ENCODE peak calls at places on chromosomes 7 and 10, in nine cellular contexts. One of them, this sample, is unnamed.
A peak's percentile ranks its signal among the peaks of the same experiment; 100 is the strongest.

GRCh38 chr10:48384699-48384982 is 78.2 kb downstream of the MAPK8 start:
- DNase-seq in GM23248: no peak
- DNase-seq in GM23338: no peak
- DNase-seq in neural progenitor cell: no peak
- DNase-seq in SK-N-SH: no peak
- DNase-seq in OCI-LY7: no peak
- DNase-seq in MM.1S: no peak
- DNase-seq in HCT116: no peak
- DNase-seq in PC-3: no peak
- DNase-seq in this sample: no peak

GRCh38 chr7:66912195-66912594 is 8.8 kb upstream of the TMEM248 start:
- DNase-seq in GM23248: no peak
- DNase-seq in GM23338: no peak
- DNase-seq in neural progenitor cell: no peak
- DNase-seq in SK-N-SH: no peak
- DNase-seq in OCI-LY7: no peak
- DNase-seq in MM.1S: no peak
- DNase-seq in HCT116: no peak
- DNase-seq in PC-3: no peak
- DNase-seq in this sample: no peak

GRCh38 chr7:77822269-77822668 is 23.7 kb downstream of the PHTF2 start:
- DNase-seq in GM23248: no peak
- DNase-seq in GM23338: no peak
- DNase-seq in neural progenitor cell: no peak
- DNase-seq in SK-N-SH: no peak
- DNase-seq in OCI-LY7: no peak
- DNase-seq in MM.1S: no peak
- DNase-seq in HCT116: no peak
- DNase-seq in PC-3: no peak
- DNase-seq in this sample: no peak

GRCh38 chr10:43138757-43139241 is 554 bp downstream of the CSGALNACT2 start:
- DNase-seq in GM23248: peak; percentile 69
- DNase-seq in GM23338: peak; percentile 50
- DNase-seq in neural progenitor cell: no peak
- DNase-seq in SK-N-SH: peak; percentile 67
- DNase-seq in OCI-LY7: peak; percentile 72
- DNase-seq in MM.1S: peak; percentile 71
- DNase-seq in HCT116: no peak
- DNase-seq in PC-3: peak; percentile 39
- DNase-seq in this sample: no peak

GRCh38 chr10:79229081-79229541 is 118.2 kb upstream of the PPIF start:
- DNase-seq in GM23248: no peak
- DNase-seq in GM23338: peak; percentile 63
- DNase-seq in neural progenitor cell: no peak
- DNase-seq in SK-N-SH: peak; percentile 77
- DNase-seq in OCI-LY7: no peak
- DNase-seq in MM.1S: peak; percentile 48
- DNase-seq in HCT116: no peak
- DNase-seq in PC-3: no peak
- DNase-seq in this sample: peak; percentile 46

GRCh38 chr10:7409732-7410168 is 1.1 kb downstream of the SFMBT2 start:
- DNase-seq in GM23248: peak; percentile 21
- DNase-seq in GM23338: no peak
- DNase-seq in neural progenitor cell: peak; percentile 26
- DNase-seq in SK-N-SH: peak; percentile 52
- DNase-seq in OCI-LY7: no peak
- DNase-seq in MM.1S: peak; percentile 49
- DNase-seq in HCT116: no peak
- DNase-seq in PC-3: no peak
- DNase-seq in this sample: peak; percentile 17

GRCh38 chr7:96238474-96238873 is 83.4 kb downstream of the SLC25A13 start:
- DNase-seq in GM23248: no peak
- DNase-seq in GM23338: no peak
- DNase-seq in neural progenitor cell: no peak
- DNase-seq in SK-N-SH: no peak
- DNase-seq in OCI-LY7: no peak
- DNase-seq in MM.1S: no peak
- DNase-seq in HCT116: no peak
- DNase-seq in PC-3: no peak
- DNase-seq in this sample: no peak

GRCh38 chr7:272631-273030 is 17.3 kb upstream of the FOXL3 start:
- DNase-seq in GM23248: no peak
- DNase-seq in GM23338: no peak
- DNase-seq in neural progenitor cell: no peak
- DNase-seq in SK-N-SH: no peak
- DNase-seq in OCI-LY7: no peak
- DNase-seq in MM.1S: no peak
- DNase-seq in HCT116: no peak
- DNase-seq in PC-3: no peak
- DNase-seq in this sample: no peak

GRCh38 chr7:121576148-121576921 is 180.2 kb upstream of the FAM3C start:
- DNase-seq in GM23248: no peak
- DNase-seq in GM23338: no peak
- DNase-seq in neural progenitor cell: peak; percentile 14
- DNase-seq in SK-N-SH: no peak
- DNase-seq in OCI-LY7: no peak
- DNase-seq in MM.1S: no peak
- DNase-seq in HCT116: no peak
- DNase-seq in PC-3: no peak
- DNase-seq in this sample: no peak

GRCh38 chr10:114388275-114388674 is 16.0 kb downstream of the AFAP1L2 start:
- DNase-seq in GM23248: no peak
- DNase-seq in GM23338: no peak
- DNase-seq in neural progenitor cell: no peak
- DNase-seq in SK-N-SH: no peak
- DNase-seq in OCI-LY7: no peak
- DNase-seq in MM.1S: no peak
- DNase-seq in HCT116: no peak
- DNase-seq in PC-3: peak; percentile 65
- DNase-seq in this sample: no peak

GRCh38 chr7:30510124-30511074 is 5.8 kb upstream of the GGCT start:
- DNase-seq in GM23248: peak; percentile 68
- DNase-seq in GM23338: peak; percentile 75
- DNase-seq in neural progenitor cell: peak; percentile 62
- DNase-seq in SK-N-SH: peak; percentile 52
- DNase-seq in OCI-LY7: peak; percentile 57
- DNase-seq in MM.1S: peak; percentile 39
- DNase-seq in HCT116: peak; percentile 36
- DNase-seq in PC-3: peak; percentile 61
- DNase-seq in this sample: peak; percentile 50

GRCh38 chr10:75607576-75607975 is 176.2 kb downstream of the LRMDA start:
- DNase-seq in GM23248: no peak
- DNase-seq in GM23338: no peak
- DNase-seq in neural progenitor cell: no peak
- DNase-seq in SK-N-SH: no peak
- DNase-seq in OCI-LY7: no peak
- DNase-seq in MM.1S: no peak
- DNase-seq in HCT116: no peak
- DNase-seq in PC-3: no peak
- DNase-seq in this sample: no peak

GRCh38 chr10:75611081-75611971 is 179.9 kb downstream of the LRMDA start:
- DNase-seq in GM23248: no peak
- DNase-seq in GM23338: no peak
- DNase-seq in neural progenitor cell: no peak
- DNase-seq in SK-N-SH: no peak
- DNase-seq in OCI-LY7: no peak
- DNase-seq in MM.1S: peak; percentile 37
- DNase-seq in HCT116: no peak
- DNase-seq in PC-3: no peak
- DNase-seq in this sample: no peak

GRCh38 chr10:75610187-75610586 is 178.8 kb downstream of the LRMDA start:
- DNase-seq in GM23248: no peak
- DNase-seq in GM23338: no peak
- DNase-seq in neural progenitor cell: no peak
- DNase-seq in SK-N-SH: no peak
- DNase-seq in OCI-LY7: no peak
- DNase-seq in MM.1S: no peak
- DNase-seq in HCT116: no peak
- DNase-seq in PC-3: no peak
- DNase-seq in this sample: no peak

GRCh38 chr10:75605096-75605495 is 173.7 kb downstream of the LRMDA start:
- DNase-seq in GM23248: no peak
- DNase-seq in GM23338: no peak
- DNase-seq in neural progenitor cell: no peak
- DNase-seq in SK-N-SH: no peak
- DNase-seq in OCI-LY7: no peak
- DNase-seq in MM.1S: no peak
- DNase-seq in HCT116: no peak
- DNase-seq in PC-3: no peak
- DNase-seq in this sample: no peak

GRCh38 chr10:75606203-75606779 is 174.9 kb downstream of the LRMDA start:
- DNase-seq in GM23248: no peak
- DNase-seq in GM23338: no peak
- DNase-seq in neural progenitor cell: no peak
- DNase-seq in SK-N-SH: no peak
- DNase-seq in OCI-LY7: no peak
- DNase-seq in MM.1S: peak; percentile 75
- DNase-seq in HCT116: no peak
- DNase-seq in PC-3: peak; percentile 89
- DNase-seq in this sample: no peak
- H3K27ac ChIP-seq in GM23248: no peak overlapping the region
- H3K27ac ChIP-seq in GM23338: no peak overlapping the region
- H3K27ac ChIP-seq in neural progenitor cell: no peak overlapping the region
- H3K27ac ChIP-seq in SK-N-SH: no peak overlapping the region
- H3K27ac ChIP-seq in OCI-LY7: no peak overlapping the region
- H3K27ac ChIP-seq in MM.1S: peak overlapping the region; percentile 62
- H3K27ac ChIP-seq in HCT116: no peak overlapping the region
- H3K27ac ChIP-seq in PC-3: no peak overlapping the region
- H3K27ac ChIP-seq in this sample: peak overlapping the region; percentile 67

GRCh38 chr10:69413221-69413865 is 3.4 kb downstream of the TACR2 start:
- DNase-seq in GM23248: peak; percentile 90
- DNase-seq in GM23338: peak; percentile 95
- DNase-seq in neural progenitor cell: peak; percentile 83
- DNase-seq in SK-N-SH: peak; percentile 84
- DNase-seq in OCI-LY7: peak; percentile 50
- DNase-seq in MM.1S: no peak
- DNase-seq in HCT116: peak; percentile 34
- DNase-seq in PC-3: peak; percentile 69
- DNase-seq in this sample: peak; percentile 81
- TF ChIP-seq EZH2phosphoT487 in GM23248: no peak
- TF ChIP-seq EZH2phosphoT487 in GM23338: no peak
- TF ChIP-seq EZH2phosphoT487 in neural progenitor cell: no peak
- TF ChIP-seq EZH2phosphoT487 in SK-N-SH: no peak
- TF ChIP-seq EZH2phosphoT487 in OCI-LY7: no peak
- TF ChIP-seq EZH2phosphoT487 in MM.1S: no peak
- TF ChIP-seq EZH2phosphoT487 in HCT116: no peak
- TF ChIP-seq EZH2phosphoT487 in PC-3: no peak
- TF ChIP-seq EZH2phosphoT487 in this sample: no peak

GRCh38 chr7:141362580-141363435 is 188.4 kb upstream of the AGK start:
- DNase-seq in GM23248: peak; percentile 74
- DNase-seq in GM23338: no peak
- DNase-seq in neural progenitor cell: no peak
- DNase-seq in SK-N-SH: peak; percentile 32
- DNase-seq in OCI-LY7: no peak
- DNase-seq in MM.1S: no peak
- DNase-seq in HCT116: no peak
- DNase-seq in PC-3: peak; percentile 67
- DNase-seq in this sample: peak; percentile 19
- H3K27ac ChIP-seq in GM23248: peak overlapping the region; percentile 49
- H3K27ac ChIP-seq in GM23338: no peak overlapping the region
- H3K27ac ChIP-seq in neural progenitor cell: no peak overlapping the region
- H3K27ac ChIP-seq in SK-N-SH: peak overlapping the region; percentile 76
- H3K27ac ChIP-seq in OCI-LY7: no peak overlapping the region
- H3K27ac ChIP-seq in MM.1S: no peak overlapping the region
- H3K27ac ChIP-seq in HCT116: no peak overlapping the region
- H3K27ac ChIP-seq in PC-3: no peak overlapping the region
- H3K27ac ChIP-seq in this sample: no peak overlapping the region

DNA sequence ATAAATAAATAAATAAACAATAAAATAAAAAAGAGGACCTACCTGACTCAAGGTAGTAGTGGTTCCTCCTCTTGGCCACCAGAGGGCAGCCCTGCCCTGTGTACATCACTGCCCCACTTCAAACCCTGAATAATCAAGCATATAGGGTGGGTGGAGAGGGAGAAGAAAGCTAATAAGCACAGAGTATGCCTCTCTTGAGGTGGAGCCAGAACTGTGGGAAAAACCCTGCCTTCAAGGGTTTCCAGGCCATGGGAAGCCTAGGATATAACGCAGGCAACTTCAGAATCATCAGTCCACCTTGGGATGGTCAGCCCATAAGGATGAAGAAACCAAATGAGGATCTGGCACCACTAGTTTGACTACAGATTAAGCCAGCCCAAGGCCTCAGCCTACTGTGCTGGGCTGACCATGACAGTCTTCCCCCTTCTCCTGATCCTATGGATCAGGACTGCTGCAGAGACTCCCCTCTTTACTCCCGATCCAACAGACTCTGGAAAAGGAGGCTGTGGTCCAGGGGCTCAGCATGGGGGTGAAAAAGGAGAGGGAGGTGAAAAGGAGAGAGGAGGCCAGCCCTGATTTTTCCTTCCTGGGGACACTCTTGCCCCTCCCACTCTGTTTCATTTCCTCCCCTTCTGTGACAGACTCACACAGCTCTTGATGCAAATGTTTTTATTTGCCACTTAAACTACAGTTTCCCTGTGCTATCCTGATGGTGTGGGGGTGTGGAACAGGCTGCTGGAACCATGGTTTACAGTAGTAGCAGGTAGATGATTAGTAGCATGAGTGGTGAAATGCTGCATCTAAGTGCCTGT is 10.1 kb downstream of the AVPI1 start:
- DNase-seq in GM23248: peak; percentile 69
- DNase-seq in GM23338: peak; percentile 75
- DNase-seq in neural progenitor cell: peak; percentile 71
- DNase-seq in SK-N-SH: peak; percentile 82
- DNase-seq in OCI-LY7: peak; percentile 69
- DNase-seq in MM.1S: peak; percentile 39
- DNase-seq in HCT116: no peak
- DNase-seq in PC-3: peak; percentile 51
- DNase-seq in this sample: peak; percentile 78
- TF ChIP-seq EZH2phosphoT487 in GM23248: no peak
- TF ChIP-seq EZH2phosphoT487 in GM23338: no peak
- TF ChIP-seq EZH2phosphoT487 in neural progenitor cell: no peak
- TF ChIP-seq EZH2phosphoT487 in SK-N-SH: no peak
- TF ChIP-seq EZH2phosphoT487 in OCI-LY7: no peak
- TF ChIP-seq EZH2phosphoT487 in MM.1S: no peak
- TF ChIP-seq EZH2phosphoT487 in HCT116: no peak
- TF ChIP-seq EZH2phosphoT487 in PC-3: no peak
- TF ChIP-seq EZH2phosphoT487 in this sample: no peak

DNA sequence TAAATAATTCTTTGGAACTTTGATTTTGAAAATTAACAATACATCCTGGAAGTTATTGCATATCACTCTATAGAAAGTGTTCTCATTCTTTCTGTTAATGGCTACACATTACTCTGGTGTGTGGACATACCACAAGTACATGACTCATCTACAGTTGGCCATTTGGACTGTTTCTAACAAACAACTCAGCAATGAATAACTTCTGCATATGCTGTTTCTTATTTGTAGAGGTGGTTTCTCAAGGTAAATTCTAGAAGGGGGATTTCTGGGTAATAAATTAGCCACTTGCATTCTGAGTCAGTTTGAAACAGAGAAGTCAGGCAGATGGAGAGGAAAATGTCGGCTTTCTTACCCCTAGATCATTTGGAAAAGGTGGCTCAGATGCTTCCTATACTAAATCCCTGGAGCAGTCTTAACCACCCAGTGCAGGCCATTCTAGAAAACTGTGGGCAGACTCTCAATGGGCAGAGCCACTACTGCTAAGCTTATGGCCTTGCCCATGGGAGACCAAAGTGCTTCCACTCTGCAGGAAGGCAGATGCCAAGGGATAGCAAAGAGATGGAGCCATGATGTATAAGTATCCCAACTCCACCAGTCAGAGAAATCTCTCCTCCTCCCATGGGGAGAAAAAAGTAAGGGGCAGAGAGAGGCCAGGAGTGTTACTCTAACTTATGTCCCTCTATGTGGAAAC is 194.0 kb upstream of the PLPP4 start:
- DNase-seq in GM23248: peak; percentile 24
- DNase-seq in GM23338: no peak
- DNase-seq in neural progenitor cell: no peak
- DNase-seq in SK-N-SH: no peak
- DNase-seq in OCI-LY7: no peak
- DNase-seq in MM.1S: no peak
- DNase-seq in HCT116: no peak
- DNase-seq in PC-3: peak; percentile 61
- DNase-seq in this sample: no peak
- H3K27ac ChIP-seq in GM23248: no peak overlapping the region
- H3K27ac ChIP-seq in GM23338: no peak overlapping the region
- H3K27ac ChIP-seq in neural progenitor cell: no peak overlapping the region
- H3K27ac ChIP-seq in SK-N-SH: no peak overlapping the region
- H3K27ac ChIP-seq in OCI-LY7: no peak overlapping the region
- H3K27ac ChIP-seq in MM.1S: no peak overlapping the region
- H3K27ac ChIP-seq in HCT116: no peak overlapping the region
- H3K27ac ChIP-seq in PC-3: peak overlapping the region; percentile 42
- H3K27ac ChIP-seq in this sample: no peak overlapping the region